ENCODE peak calls at places on chromosomes 16 and 17, in seven cellular contexts. T is H1, H is HCT116, J is SK-N-SH, S is K562, X is HepG2, R is GM12878. O is an unnamed sample.

GRCh38 chr17:26775219-26775822 is 518.6 kb upstream of the WSB1 start:
- DNase-seq in T (no peak), H (no peak), J (no peak), S (no peak), X (no peak), R (no peak), O (no peak)

GRCh38 chr17:61122356-61122913 is 277.2 kb upstream of the TBX2 start:
- DNase-seq in T (no peak), H (no peak), J (no peak), S (no peak), X (no peak), R (no peak), O (no peak)

GRCh38 chr17:58283674-58284612 is 3.2 kb upstream of the MPO start:
- DNase-seq in T (no peak), H (no peak), J (no peak), S (no peak), X (no peak), R (no peak), O (no peak)

GRCh38 chr17:28925912-28926365 is 23.1 kb upstream of the DHRS13 start:
- DNase-seq in T (no peak), H (no peak), J (no peak), S (no peak), X (no peak), R (peak), O (no peak)

GRCh38 chr17:77049440-77049839 is 91.3 kb upstream of the SEC14L1 start:
- DNase-seq in T (no peak), H (peak), J (no peak), S (no peak), X (no peak), R (no peak), O (peak)

GRCh38 chr16:52552643-52553042 is 5.7 kb upstream of the TOX3 start:
- DNase-seq in T (no peak), H (no peak), J (no peak), S (no peak), X (no peak), R (no peak), O (no peak)

GRCh38 chr16:46743232-46743719 is 4.9 kb downstream of the MYLK3 start:
- DNase-seq in T (no peak), H (no peak), J (peak), S (peak), X (peak), R (no peak), O (peak)

GRCh38 chr17:58336456-58337094 is 8.0 kb upstream of the TSPOAP1 start:
- DNase-seq in T (no peak), H (no peak), J (peak), S (no peak), X (no peak), R (no peak), O (no peak)

GRCh38 chr16:66298571-66299120 is 67.8 kb upstream of the CDH5 start:
- DNase-seq in T (no peak), H (no peak), J (no peak), S (no peak), X (no peak), R (no peak), O (no peak)

GRCh38 chr16:20137194-20137593 is 63.5 kb upstream of the GPR139 start:
- DNase-seq in T (no peak), H (no peak), J (no peak), S (no peak), X (no peak), R (no peak), O (no peak)

GRCh38 chr16:73831197-73831596 is 465.4 kb upstream of the PSMD7 start:
- DNase-seq in T (no peak), H (no peak), J (peak), S (no peak), X (no peak), R (no peak), O (no peak)

GRCh38 chr16:66197668-66198278 is 168.7 kb upstream of the CDH5 start:
- DNase-seq in T (no peak), H (no peak), J (no peak), S (no peak), X (no peak), R (no peak), O (no peak)

GRCh38 chr16:72122308-72122707 is 28.7 kb downstream of the DHX38 start:
- DNase-seq in T (no peak), H (no peak), J (no peak), S (no peak), X (no peak), R (no peak), O (no peak)

GRCh38 chr17:9231449-9232154 is 210.3 kb downstream of the NTN1 start:
- DNase-seq in T (no peak), H (no peak), J (no peak), S (no peak), X (no peak), R (no peak), O (no peak)

GRCh38 chr16:46573008-46573833 is 48.0 kb downstream of the SHCBP1 start:
- DNase-seq in T (no peak), H (no peak), J (no peak), S (peak), X (peak), R (no peak), O (peak)

GRCh38 chr16:53098526-53099317 is 43.9 kb downstream of the CHD9 start:
- DNase-seq in T (no peak), H (no peak), J (peak), S (peak), X (peak), R (peak), O (no peak)

GRCh38 chr16:6841392-6841791 is 491.3 kb upstream of the RBFOX1 start:
- DNase-seq in T (no peak), H (no peak), J (no peak), S (no peak), X (no peak), R (no peak), O (no peak)

GRCh38 chr17:81329279-81329926 is 34.3 kb upstream of the SLC38A10 start:
- DNase-seq in T (no peak), H (peak), J (peak), S (peak), X (peak), R (no peak), O (peak)

GRCh38 chr17:6786618-6787017 is 10.6 kb downstream of the FBXO39 start:
- DNase-seq in T (no peak), H (no peak), J (no peak), S (no peak), X (no peak), R (no peak), O (no peak)

GRCh38 chr17:75535119-75535537 is 9.6 kb downstream of the LLGL2 start:
- DNase-seq in T (no peak), H (no peak), J (no peak), S (no peak), X (no peak), R (peak), O (no peak)

GRCh38 chr16:14303182-14303618 is 232.1 kb downstream of the MRTFB start:
- DNase-seq in T (no peak), H (no peak), J (no peak), S (peak), X (no peak), R (no peak), O (no peak)

GRCh38 chr17:71632328-71632727 is 488.5 kb upstream of the SOX9 start:
- DNase-seq in T (no peak), H (peak), J (no peak), S (no peak), X (no peak), R (no peak), O (no peak)

GRCh38 chr16:67000384-67001158 is 12.2 kb downstream of the CES4A start:
- DNase-seq in T (no peak), H (no peak), J (peak), S (peak), X (no peak), R (no peak), O (peak)

GRCh38 chr16:11901091-11901490 is 14.7 kb downstream of the GSPT1 start:
- DNase-seq in T (no peak), H (no peak), J (no peak), S (no peak), X (no peak), R (no peak), O (no peak)

GRCh38 chr16:82156761-82157654 is 13.0 kb downstream of the MPHOSPH6 start:
- DNase-seq in T (no peak), H (no peak), J (no peak), S (no peak), X (no peak), R (no peak), O (no peak)

GRCh38 chr17:1684307-1685189 is at the start of gene PRPF8:
- DNase-seq in T (peak), H (peak), J (peak), S (peak), X (peak), R (peak), O (peak)

GRCh38 chr16:57728336-57729181 is 7.0 kb upstream of the KATNB1 start:
- DNase-seq in T (no peak), H (no peak), J (no peak), S (no peak), X (no peak), R (no peak), O (no peak)

GRCh38 chr16:24685539-24686432 is 43.7 kb upstream of the TNRC6A start:
- DNase-seq in T (no peak), H (no peak), J (peak), S (peak), X (peak), R (no peak), O (no peak)

GRCh38 chr16:85258166-85258565 is 145.9 kb upstream of the CIBAR2 start:
- DNase-seq in T (no peak), H (no peak), J (no peak), S (no peak), X (no peak), R (no peak), O (no peak)

GRCh38 chr17:2937331-2938003 is 125.9 kb downstream of the OR1D5 start:
- DNase-seq in T (no peak), H (no peak), J (peak), S (no peak), X (no peak), R (no peak), O (peak)

GRCh38 chr16:61900482-61900881 is 135.8 kb downstream of the CDH8 start:
- DNase-seq in T (no peak), H (no peak), J (no peak), S (no peak), X (no peak), R (no peak), O (no peak)

GRCh38 chr17:27848941-27849340 is 44.2 kb downstream of the LYRM9 start:
- DNase-seq in T (no peak), H (no peak), J (no peak), S (no peak), X (no peak), R (no peak), O (no peak)

GRCh38 chr17:79427621-79428539 is 183.0 kb downstream of the RBFOX3 start:
- DNase-seq in T (no peak), H (no peak), J (no peak), S (no peak), X (no peak), R (no peak), O (peak)

GRCh38 chr16:56858375-56858774 is 6.6 kb upstream of the SLC12A3 start:
- DNase-seq in T (no peak), H (no peak), J (no peak), S (no peak), X (no peak), R (no peak), O (no peak)

DNA sequence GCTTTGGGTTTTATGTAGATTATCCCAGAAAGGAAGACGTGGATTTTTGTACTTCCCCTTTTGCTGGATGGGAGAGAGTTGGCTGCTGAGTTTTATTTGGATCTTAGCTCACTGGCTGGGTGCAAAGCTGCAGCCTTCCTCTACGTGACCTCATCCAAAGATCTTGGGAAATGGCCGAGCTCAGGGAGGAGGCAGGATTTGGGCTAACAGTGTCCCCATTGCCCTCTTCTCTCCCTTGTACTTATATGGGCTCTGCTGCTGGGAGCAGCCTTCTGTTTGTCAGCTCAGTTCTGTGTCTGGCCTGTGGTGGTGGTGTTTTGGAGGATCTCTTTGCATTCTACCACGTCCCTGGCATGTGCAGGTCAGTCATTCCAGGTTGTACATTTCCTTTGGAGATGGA is 2.0 kb downstream of the AOC3 start:
- DNase-seq in T (no peak), H (no peak), J (no peak), S (no peak), X (no peak), R (no peak), O (no peak)
- TF ChIP-seq JUND in T (no peak), H (no peak), J (no peak), S (no peak), X (no peak), R (no peak), O (no peak)

GRCh38 chr16:30896890-30897730 is 696 bp downstream of the CTF1 start:
- DNase-seq in T (no peak), H (peak), J (peak), S (peak), X (peak), R (no peak), O (peak)

GRCh38 chr16:30895592-30896202 is 717 bp upstream of the CTF1 start:
- DNase-seq in T (no peak), H (peak), J (no peak), S (peak), X (no peak), R (no peak), O (no peak)

GRCh38 chr16:30894540-30895368 is 877 bp upstream of the BCL7C start:
- DNase-seq in T (no peak), H (no peak), J (no peak), S (no peak), X (no peak), R (no peak), O (no peak)

GRCh38 chr16:30893744-30894539 is at the start of gene BCL7C:
- DNase-seq in T (no peak), H (peak), J (peak), S (peak), X (peak), R (no peak), O (peak)

DNA sequence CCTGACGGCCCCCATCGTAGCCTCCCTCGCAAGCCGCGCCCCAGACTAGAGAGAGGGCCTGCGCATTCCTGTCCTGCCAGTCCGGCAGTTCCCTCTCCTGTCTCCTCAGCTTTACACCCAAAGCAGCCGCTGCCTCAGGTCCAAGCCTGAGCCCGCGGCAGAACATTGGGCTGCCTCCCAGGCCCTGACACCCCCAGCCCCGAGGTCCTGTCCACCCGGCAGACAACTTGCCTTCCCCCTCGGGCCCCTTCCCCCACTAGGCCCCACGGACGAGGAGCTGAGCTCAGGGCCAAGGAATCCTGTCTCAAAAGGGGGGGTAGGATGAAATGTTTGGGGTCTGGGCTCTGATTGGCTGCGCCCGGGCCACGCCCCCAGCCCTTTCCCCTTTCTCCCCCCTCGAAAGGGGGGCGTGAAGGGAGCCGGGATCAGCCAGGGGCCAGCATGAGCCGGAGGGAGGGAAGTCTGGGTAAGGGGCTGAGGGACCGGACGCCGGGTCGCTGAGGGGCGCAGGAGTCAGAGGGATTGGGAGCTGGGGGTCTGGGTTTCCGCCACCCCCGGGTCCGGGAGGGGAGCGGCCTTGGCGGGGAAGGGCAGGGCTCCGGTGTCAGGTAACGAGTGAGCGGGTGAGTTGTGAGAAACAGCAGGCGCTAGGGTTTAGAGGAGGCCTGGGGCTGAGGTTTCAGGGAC is at the start of gene CTF1:
- DNase-seq in T (no peak), H (peak), J (peak), S (peak), X (peak), R (no peak), O (peak)
- TF ChIP-seq JUND in T (no peak), H (no peak), J (no peak), S (peak), X (peak), R (no peak), O (no peak)

GRCh38 chr16:88428616-88429386 is 24.3 kb upstream of the ZFPM1 start:
- DNase-seq in T (no peak), H (no peak), J (no peak), S (no peak), X (no peak), R (no peak), O (no peak)
- TF ChIP-seq JUND in T (no peak), H (no peak), J (no peak), S (no peak), X (no peak), R (no peak), O (no peak)

DNA sequence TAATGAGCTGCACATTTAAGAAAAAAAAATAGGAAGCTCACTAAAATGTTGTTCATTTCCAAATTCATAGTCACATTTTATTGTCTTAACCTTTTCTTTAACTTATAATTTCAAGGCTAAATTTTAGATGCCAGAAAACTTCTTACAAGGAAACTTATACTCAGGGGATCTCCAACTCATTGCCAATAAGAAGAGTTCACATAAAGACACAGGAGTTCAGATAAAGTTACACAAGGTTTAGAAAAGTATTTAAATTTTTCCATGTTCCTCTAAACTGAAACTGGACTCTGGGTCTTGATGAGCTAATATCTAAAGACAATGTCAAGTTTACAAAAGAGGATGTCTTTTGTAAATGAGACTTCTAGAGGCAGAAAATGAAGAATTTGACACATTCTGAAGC is 190.7 kb upstream of the KCNJ16 start:
- DNase-seq in T (no peak), H (no peak), J (no peak), S (no peak), X (no peak), R (no peak), O (no peak)
- TF ChIP-seq JUND in T (no peak), H (no peak), J (no peak), S (no peak), X (no peak), R (no peak), O (no peak)

DNA sequence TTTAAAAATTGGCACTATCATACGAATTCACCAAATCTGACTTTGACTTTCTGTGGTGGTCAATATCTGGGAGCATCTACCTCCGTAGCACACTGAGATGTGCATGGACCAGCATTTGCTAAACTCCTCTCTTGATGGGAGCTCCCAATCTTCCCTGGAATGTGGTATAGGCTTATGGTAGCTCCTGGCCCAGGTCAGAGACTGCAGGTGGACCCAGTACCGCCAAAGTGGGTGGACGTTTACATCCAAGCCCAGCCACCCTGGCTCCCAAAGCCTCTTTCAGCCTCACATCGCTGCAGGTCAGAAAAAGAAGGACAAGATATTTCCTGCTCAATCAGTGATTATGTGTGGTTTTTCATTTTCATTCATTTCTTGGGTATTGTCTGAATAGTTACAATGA is 43.1 kb upstream of the NKD1 start:
- DNase-seq in T (no peak), H (no peak), J (no peak), S (no peak), X (no peak), R (no peak), O (no peak)
- TF ChIP-seq JUND in T (no peak), H (no peak), J (no peak), S (no peak), X (no peak), R (no peak), O (no peak)

DNA sequence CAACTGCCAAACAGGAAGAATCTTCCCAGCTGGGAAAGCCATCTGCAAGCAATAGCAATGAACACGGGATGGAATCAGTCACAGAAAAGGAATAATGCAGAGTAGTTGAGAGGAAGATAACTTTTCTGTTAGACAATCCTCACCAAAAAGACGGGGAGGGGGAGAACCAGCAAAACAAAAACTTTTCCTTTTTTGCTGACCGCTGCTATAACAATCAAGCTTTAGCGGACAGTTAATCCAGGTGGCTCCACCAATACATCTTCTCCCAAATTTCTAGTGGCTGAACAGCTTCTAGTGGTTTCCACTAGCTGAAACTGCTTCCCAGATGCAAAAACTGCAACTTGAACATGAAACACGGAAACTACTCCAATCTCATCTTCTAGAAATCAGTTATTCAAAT is 956 bp downstream of the TMEM11 start:
- DNase-seq in T (no peak), H (no peak), J (no peak), S (no peak), X (no peak), R (no peak), O (no peak)
- TF ChIP-seq JUND in T (no peak), H (no peak), J (no peak), S (no peak), X (no peak), R (no peak), O (no peak)